ENCODE peak calls at places on chromosomes 7 and 10, in six cellular contexts. One of them, this sample, is unnamed.

GRCh38 chr7:30170460-30171197 is 35.8 kb downstream of the MTURN start:
- DNase-seq in testis: no peak
- DNase-seq in cardiac fibroblast: peak
- DNase-seq in astrocyte of the spinal cord: no peak
- DNase-seq in KG1: no peak
- DNase-seq in mucosa of gallbladder: no peak
- DNase-seq in this sample: no peak

GRCh38 chr7:44750921-44751571 is 2.4 kb downstream of the ZMIZ2 start:
- DNase-seq in testis: no peak
- DNase-seq in cardiac fibroblast: no peak
- DNase-seq in astrocyte of the spinal cord: no peak
- DNase-seq in mucosa of gallbladder: no peak
- DNase-seq in KG1: no peak
- DNase-seq in this sample: no peak

GRCh38 chr7:140069298-140069949 is 6.7 kb upstream of the PARP12 start:
- DNase-seq in testis: no peak
- DNase-seq in astrocyte of the spinal cord: no peak
- DNase-seq in mucosa of gallbladder: no peak
- DNase-seq in cardiac fibroblast: no peak
- DNase-seq in KG1: no peak
- DNase-seq in this sample: no peak

GRCh38 chr10:60542691-60543090 is 153.0 kb upstream of the ANK3 start:
- DNase-seq in astrocyte of the spinal cord: no peak
- DNase-seq in KG1: no peak
- DNase-seq in cardiac fibroblast: no peak
- DNase-seq in mucosa of gallbladder: no peak
- DNase-seq in testis: no peak
- DNase-seq in this sample: no peak

GRCh38 chr7:28224172-28224571 is 43.6 kb upstream of the JAZF1 start:
- DNase-seq in KG1: no peak
- DNase-seq in testis: no peak
- DNase-seq in cardiac fibroblast: no peak
- DNase-seq in astrocyte of the spinal cord: no peak
- DNase-seq in mucosa of gallbladder: no peak
- DNase-seq in this sample: no peak

GRCh38 chr7:81887098-81887497 is 117.3 kb upstream of the HGF start:
- DNase-seq in mucosa of gallbladder: no peak
- DNase-seq in astrocyte of the spinal cord: no peak
- DNase-seq in cardiac fibroblast: no peak
- DNase-seq in testis: no peak
- DNase-seq in KG1: peak
- DNase-seq in this sample: no peak

GRCh38 chr7:148286150-148286549 is 304.4 kb upstream of the C7orf33 start:
- DNase-seq in mucosa of gallbladder: peak
- DNase-seq in testis: no peak
- DNase-seq in cardiac fibroblast: no peak
- DNase-seq in astrocyte of the spinal cord: peak
- DNase-seq in KG1: no peak
- DNase-seq in this sample: no peak

GRCh38 chr7:98641646-98642489 is 24.8 kb downstream of the NPTX2 start:
- DNase-seq in KG1: peak
- DNase-seq in cardiac fibroblast: no peak
- DNase-seq in mucosa of gallbladder: no peak
- DNase-seq in astrocyte of the spinal cord: no peak
- DNase-seq in testis: no peak
- DNase-seq in this sample: no peak

GRCh38 chr10:49649294-49649693 is 30.2 kb upstream of the C10orf53 start:
- DNase-seq in cardiac fibroblast: no peak
- DNase-seq in astrocyte of the spinal cord: peak
- DNase-seq in mucosa of gallbladder: no peak
- DNase-seq in testis: no peak
- DNase-seq in KG1: no peak
- DNase-seq in this sample: peak

GRCh38 chr10:83062871-83063270 is 1076.4 kb upstream of the GHITM start:
- DNase-seq in testis: no peak
- DNase-seq in KG1: no peak
- DNase-seq in astrocyte of the spinal cord: no peak
- DNase-seq in mucosa of gallbladder: no peak
- DNase-seq in cardiac fibroblast: no peak
- DNase-seq in this sample: no peak

GRCh38 chr10:71666607-71667373 is 52.8 kb downstream of the C10orf105 start:
- DNase-seq in astrocyte of the spinal cord: no peak
- DNase-seq in mucosa of gallbladder: no peak
- DNase-seq in testis: no peak
- DNase-seq in KG1: no peak
- DNase-seq in cardiac fibroblast: no peak
- DNase-seq in this sample: no peak

GRCh38 chr10:105843786-105844560 is 1202.9 kb downstream of the SORCS3 start:
- DNase-seq in testis: no peak
- DNase-seq in KG1: no peak
- DNase-seq in cardiac fibroblast: no peak
- DNase-seq in astrocyte of the spinal cord: no peak
- DNase-seq in mucosa of gallbladder: no peak
- DNase-seq in this sample: no peak

GRCh38 chr7:7706556-7706955 is 11.9 kb downstream of the RPA3 start:
- DNase-seq in cardiac fibroblast: no peak
- DNase-seq in mucosa of gallbladder: no peak
- DNase-seq in KG1: no peak
- DNase-seq in astrocyte of the spinal cord: no peak
- DNase-seq in testis: no peak
- DNase-seq in this sample: no peak

GRCh38 chr10:53298443-53298842 is 525.9 kb upstream of the MBL2 start:
- DNase-seq in testis: no peak
- DNase-seq in astrocyte of the spinal cord: no peak
- DNase-seq in cardiac fibroblast: no peak
- DNase-seq in mucosa of gallbladder: no peak
- DNase-seq in KG1: no peak
- DNase-seq in this sample: no peak

GRCh38 chr10:110410329-110411046 is 87.2 kb upstream of the DUSP5 start:
- DNase-seq in astrocyte of the spinal cord: peak
- DNase-seq in mucosa of gallbladder: peak
- DNase-seq in KG1: no peak
- DNase-seq in cardiac fibroblast: peak
- DNase-seq in testis: no peak
- DNase-seq in this sample: no peak

GRCh38 chr7:37081436-37081835 is 357.1 kb upstream of the AOAH start:
- DNase-seq in testis: no peak
- DNase-seq in astrocyte of the spinal cord: no peak
- DNase-seq in mucosa of gallbladder: no peak
- DNase-seq in KG1: no peak
- DNase-seq in cardiac fibroblast: peak
- DNase-seq in this sample: peak

GRCh38 chr7:43669286-43670081 is 59.8 kb downstream of the COA1 start:
- DNase-seq in testis: no peak
- DNase-seq in astrocyte of the spinal cord: peak
- DNase-seq in cardiac fibroblast: peak
- DNase-seq in KG1: no peak
- DNase-seq in mucosa of gallbladder: no peak
- DNase-seq in this sample: no peak

GRCh38 chr7:38318803-38319416 is 45.5 kb upstream of the TARP start:
- DNase-seq in mucosa of gallbladder: peak
- DNase-seq in cardiac fibroblast: peak
- DNase-seq in KG1: no peak
- DNase-seq in testis: peak
- DNase-seq in astrocyte of the spinal cord: peak
- DNase-seq in this sample: no peak

GRCh38 chr10:48251152-48251524 is 23.4 kb downstream of the FRMPD2 start:
- DNase-seq in astrocyte of the spinal cord: no peak
- DNase-seq in cardiac fibroblast: peak
- DNase-seq in KG1: no peak
- DNase-seq in mucosa of gallbladder: no peak
- DNase-seq in testis: no peak
- DNase-seq in this sample: peak

GRCh38 chr10:103278862-103279298 is 1.9 kb downstream of the INA start:
- DNase-seq in mucosa of gallbladder: peak
- DNase-seq in KG1: peak
- DNase-seq in cardiac fibroblast: peak
- DNase-seq in testis: peak
- DNase-seq in astrocyte of the spinal cord: peak
- DNase-seq in this sample: no peak